ENCODE peak calls at places on chromosome 22, in nine cellular contexts. D, Q, K, E, X, B, I, T and F are unnamed samples.

GRCh38 chr22:26753125-26753862 is 95.9 kb downstream of the MIAT start:
- DNase-seq in D (no peak), Q (no peak), K (no peak), E (peak), X (no peak), B (no peak), I (no peak), T (no peak), F (no peak)

GRCh38 chr22:43508489-43508888 is 96.7 kb downstream of the MPPED1 start:
- DNase-seq in D (no peak), Q (no peak), K (no peak), E (no peak), X (no peak), B (no peak), I (no peak), T (no peak), F (no peak)

GRCh38 chr22:31075961-31076360 is 5.2 kb upstream of the SMTN start:
- DNase-seq in D (no peak), Q (no peak), K (no peak), E (no peak), X (no peak), B (peak), I (no peak), T (no peak), F (peak)

GRCh38 chr22:32754413-32755041 is 47.0 kb upstream of the TIMP3 start:
- DNase-seq in D (no peak), Q (no peak), K (no peak), E (no peak), X (no peak), B (no peak), I (peak), T (no peak), F (no peak)

GRCh38 chr22:19129871-19130270 is 1.2 kb upstream of the TSSK2 start:
- DNase-seq in D (no peak), Q (no peak), K (no peak), E (no peak), X (no peak), B (no peak), I (no peak), T (no peak), F (no peak)

GRCh38 chr22:17477401-17477833 is 85.9 kb upstream of the SLC25A18 start:
- DNase-seq in D (no peak), Q (no peak), K (no peak), E (no peak), X (no peak), B (no peak), I (no peak), T (no peak), F (no peak)

GRCh38 chr22:44309137-44309536 is 3.6 kb downstream of the SHISAL1 start:
- DNase-seq in D (no peak), Q (no peak), K (no peak), E (no peak), X (peak), B (no peak), I (peak), T (no peak), F (no peak)

GRCh38 chr22:48316876-48317250 is 1510.8 kb downstream of the BRD1 start:
- DNase-seq in D (no peak), Q (no peak), K (no peak), E (no peak), X (no peak), B (no peak), I (no peak), T (no peak), F (no peak)

GRCh38 chr22:22111267-22111751 is 128.7 kb upstream of the TOP3B start:
- DNase-seq in D (no peak), Q (no peak), K (no peak), E (no peak), X (peak), B (no peak), I (peak), T (no peak), F (no peak)

GRCh38 chr22:23437779-23438178 is 142.3 kb downstream of the IGLL1 start:
- DNase-seq in D (no peak), Q (no peak), K (no peak), E (no peak), X (no peak), B (no peak), I (no peak), T (no peak), F (no peak)

GRCh38 chr22:20456722-20457076 is 19.1 kb upstream of the SCARF2 start:
- DNase-seq in D (no peak), Q (no peak), K (no peak), E (no peak), X (no peak), B (no peak), I (no peak), T (no peak), F (no peak)

GRCh38 chr22:25144522-25144921 is 55.1 kb upstream of the CRYBB3 start:
- DNase-seq in D (no peak), Q (no peak), K (no peak), E (no peak), X (no peak), B (no peak), I (no peak), T (no peak), F (no peak)

GRCh38 chr22:48198489-48199459 is 1436.3 kb downstream of the TBC1D22A start:
- DNase-seq in D (no peak), Q (no peak), K (no peak), E (no peak), X (no peak), B (no peak), I (no peak), T (no peak), F (peak)

GRCh38 chr22:44409691-44410316 is 88.2 kb downstream of the RTL6 start:
- DNase-seq in D (no peak), Q (no peak), K (no peak), E (no peak), X (no peak), B (no peak), I (no peak), T (no peak), F (no peak)

GRCh38 chr22:30485362-30485988 is 13.7 kb upstream of the SEC14L3 start:
- DNase-seq in D (peak), Q (peak), K (peak), E (peak), X (peak), B (peak), I (peak), T (peak), F (peak)

GRCh38 chr22:50192056-50192824 is 6.5 kb downstream of the TRABD start:
- DNase-seq in D (no peak), Q (no peak), K (peak), E (no peak), X (no peak), B (peak), I (peak), T (no peak), F (no peak)

GRCh38 chr22:19275919-19276600 is 15.5 kb downstream of the CLTCL1 start:
- DNase-seq in D (no peak), Q (no peak), K (no peak), E (peak), X (no peak), B (no peak), I (no peak), T (no peak), F (peak)

GRCh38 chr22:18066181-18066859 is 11.5 kb upstream of the PEX26 start:
- DNase-seq in D (no peak), Q (no peak), K (no peak), E (no peak), X (no peak), B (no peak), I (no peak), T (no peak), F (no peak)

GRCh38 chr22:42080287-42080686 is 787 bp downstream of the SMDT1 start:
- DNase-seq in D (no peak), Q (no peak), K (no peak), E (no peak), X (peak), B (peak), I (peak), T (no peak), F (peak)

GRCh38 chr22:46051646-46052045 is 74.7 kb upstream of the WNT7B start:
- DNase-seq in D (no peak), Q (no peak), K (no peak), E (no peak), X (no peak), B (peak), I (no peak), T (peak), F (no peak)

GRCh38 chr22:36162127-36163034 is 1.8 kb upstream of the APOL3 start:
- DNase-seq in D (no peak), Q (peak), K (no peak), E (no peak), X (no peak), B (no peak), I (no peak), T (no peak), F (no peak)

GRCh38 chr22:19819911-19820879 is 34.5 kb downstream of the GNB1L start:
- DNase-seq in D (no peak), Q (no peak), K (no peak), E (no peak), X (no peak), B (peak), I (no peak), T (peak), F (no peak)